ENCODE peak calls at places on chromosomes 12 and 14, in seven cellular contexts. W is COR-L47, I is small intestine, V is foreskin fibroblast, J is activated T-helper 1 cell treated with Interleukin-2 at 50 U/mL for 16 hours, R is GM12891, S is NCI-H524. K is an unnamed sample.

GRCh38 chr12:57640156-57641042 is 7.4 kb upstream of the B4GALNT1 start:
- DNase-seq in W (no peak), I (no peak), V (no peak), J (no peak), R (no peak), S (no peak), K (no peak)

GRCh38 chr12:76810690-76811434 is 46.9 kb downstream of the ZDHHC17 start:
- DNase-seq in W (no peak), I (no peak), V (no peak), J (no peak), R (no peak), S (no peak), K (no peak)

GRCh38 chr14:67413806-67414769 is 2.1 kb upstream of the PLEK2 start:
- DNase-seq in W (no peak), I (no peak), V (peak), J (peak), R (no peak), S (no peak), K (peak)

GRCh38 chr14:24337824-24338175 is 2.0 kb downstream of the RIPK3 start:
- DNase-seq in W (no peak), I (no peak), V (no peak), J (no peak), R (no peak), S (no peak), K (no peak)

GRCh38 chr12:54185919-54186318 is 2.9 kb downstream of the SMUG1 start:
- DNase-seq in W (no peak), I (no peak), V (no peak), J (no peak), R (no peak), S (no peak), K (no peak)

GRCh38 chr12:109718390-109718789 is 4.8 kb downstream of the FAM222A start:
- DNase-seq in W (peak), I (no peak), V (no peak), J (no peak), R (no peak), S (no peak), K (no peak)

GRCh38 chr14:51716610-51717009 is 64.9 kb downstream of the FRMD6 start:
- DNase-seq in W (no peak), I (no peak), V (no peak), J (no peak), R (no peak), S (no peak), K (no peak)

GRCh38 chr12:47222960-47223847 is 143.4 kb upstream of the AMIGO2 start:
- DNase-seq in W (no peak), I (no peak), V (no peak), J (no peak), R (no peak), S (no peak), K (no peak)

K was measured in stimulated activated CD4-positive, alpha-beta T cell treated with anti-CD3 and anti-CD28 coated beads, Interleukin-15, amount 100 ng/mL, for 24 hours.